ENCODE peak calls at places on chromosomes 16 and 17, in six cellular contexts. A is AG10803, T is thoracic aorta, X is omental fat pad, J is astrocyte of the cerebellum, Y is HFFc6. O is an unnamed sample.

GRCh38 chr16:89841275-89841674 is 13.0 kb downstream of the SPIRE2 start:
- DNase-seq in A (no peak), T (no peak), X (no peak), J (no peak), Y (no peak), O (no peak)

GRCh38 chr16:81127051-81127450 is 30.9 kb upstream of the GCSH start:
- DNase-seq in A (peak), T (no peak), X (no peak), J (peak), Y (peak), O (no peak)

GRCh38 chr17:1649116-1649843 is 386 bp downstream of the RILP start:
- DNase-seq in A (peak), T (peak), X (peak), J (peak), Y (peak), O (no peak)

GRCh38 chr16:30761427-30761927 is 385 bp downstream of the CFAP119 start:
- DNase-seq in A (no peak), T (no peak), X (no peak), J (no peak), Y (peak), O (no peak)

GRCh38 chr17:78351449-78352006 is 8.3 kb downstream of the SOCS3 start:
- DNase-seq in A (peak), T (peak), X (peak), J (no peak), Y (peak), O (no peak)

GRCh38 chr16:70735141-70735979 is 49.5 kb upstream of the MTSS2 start:
- DNase-seq in A (peak), T (no peak), X (no peak), J (no peak), Y (peak), O (peak)

GRCh38 chr17:7440823-7441174 is 1.5 kb downstream of the FGF11 start:
- DNase-seq in A (no peak), T (no peak), X (no peak), J (no peak), Y (no peak), O (no peak)

GRCh38 chr17:33220031-33220430 is 73.1 kb downstream of the ASIC2 start:
- DNase-seq in A (peak), T (no peak), X (no peak), J (no peak), Y (no peak), O (no peak)

GRCh38 chr17:78300962-78301820 is 58.7 kb downstream of the SOCS3 start:
- DNase-seq in A (no peak), T (no peak), X (no peak), J (no peak), Y (no peak), O (no peak)

GRCh38 chr17:14048169-14048568 is 21.1 kb upstream of the COX10 start:
- DNase-seq in A (no peak), T (no peak), X (no peak), J (no peak), Y (no peak), O (no peak)

GRCh38 chr16:24430937-24431760 is 108.2 kb upstream of the RBBP6 start:
- DNase-seq in A (no peak), T (no peak), X (no peak), J (no peak), Y (no peak), O (no peak)

GRCh38 chr16:83995756-83996155 is 27.7 kb downstream of the NECAB2 start:
- DNase-seq in A (no peak), T (no peak), X (no peak), J (peak), Y (no peak), O (no peak)

GRCh38 chr16:30515275-30515674 is 11.1 kb downstream of the ZNF768 start:
- DNase-seq in A (no peak), T (no peak), X (no peak), J (no peak), Y (no peak), O (no peak)

GRCh38 chr17:51351890-51352289 is 91.5 kb downstream of the UTP18 start:
- DNase-seq in A (peak), T (no peak), X (no peak), J (peak), Y (no peak), O (no peak)

GRCh38 chr17:43021739-43022512 is at the start of gene VAT1:
- DNase-seq in A (peak), T (no peak), X (peak), J (no peak), Y (peak), O (no peak)

GRCh38 chr16:380837-381787 is 666 bp downstream of the PGAP6 start:
- DNase-seq in A (no peak), T (no peak), X (no peak), J (no peak), Y (no peak), O (no peak)

GRCh38 chr16:60031751-60032150 is 1297.6 kb upstream of the GOT2 start:
- DNase-seq in A (peak), T (no peak), X (no peak), J (no peak), Y (peak), O (no peak)

GRCh38 chr17:42474270-42474669 is 15.6 kb downstream of the ATP6V0A1 start:
- DNase-seq in A (no peak), T (no peak), X (no peak), J (no peak), Y (no peak), O (no peak)

GRCh38 chr16:28210979-28211505 is 723 bp downstream of the XPO6 start:
- DNase-seq in A (peak), T (peak), X (peak), J (no peak), Y (peak), O (no peak)

GRCh38 chr16:88591577-88592021 is 21.4 kb downstream of the ZC3H18 start:
- DNase-seq in A (peak), T (no peak), X (no peak), J (no peak), Y (no peak), O (no peak)

GRCh38 chr16:47141773-47142468 is 1.8 kb downstream of the NETO2 start:
- DNase-seq in A (peak), T (peak), X (peak), J (peak), Y (peak), O (peak)

GRCh38 chr16:58267524-58268243 is 27.1 kb downstream of the PRSS54 start:
- DNase-seq in A (no peak), T (no peak), X (no peak), J (no peak), Y (no peak), O (no peak)

GRCh38 chr16:81165411-81166097 is 69.4 kb upstream of the GCSH start:
- DNase-seq in A (no peak), T (no peak), X (no peak), J (no peak), Y (no peak), O (no peak)

GRCh38 chr16:1920727-1921155 is 2.5 kb upstream of the HS3ST6 start:
- DNase-seq in A (no peak), T (no peak), X (no peak), J (no peak), Y (no peak), O (no peak)

GRCh38 chr16:75588716-75589115 is 22.5 kb downstream of the GABARAPL2 start:
- DNase-seq in A (no peak), T (no peak), X (no peak), J (no peak), Y (no peak), O (no peak)

GRCh38 chr16:66270333-66270927 is 96.1 kb upstream of the CDH5 start:
- DNase-seq in A (peak), T (no peak), X (peak), J (no peak), Y (peak), O (no peak)

GRCh38 chr16:78762222-78762621 is 662.8 kb downstream of the WWOX start:
- DNase-seq in A (no peak), T (no peak), X (no peak), J (no peak), Y (no peak), O (no peak)

GRCh38 chr16:83651871-83652270 is 155.9 kb upstream of the HSBP1 start:
- DNase-seq in A (no peak), T (no peak), X (no peak), J (no peak), Y (no peak), O (no peak)

GRCh38 chr16:57029161-57030160 is 40.1 kb downstream of the NLRC5 start:
- DNase-seq in A (peak), T (no peak), X (no peak), J (peak), Y (peak), O (no peak)

GRCh38 chr17:55187371-55187770 is 77.4 kb upstream of the HLF start:
- DNase-seq in A (no peak), T (no peak), X (no peak), J (no peak), Y (no peak), O (no peak)

GRCh38 chr16:64206877-64207276 is 915.0 kb downstream of the CDH11 start:
- DNase-seq in A (no peak), T (no peak), X (no peak), J (no peak), Y (no peak), O (no peak)

GRCh38 chr16:64137976-64138375 is 983.9 kb downstream of the CDH11 start:
- DNase-seq in A (no peak), T (no peak), X (no peak), J (no peak), Y (no peak), O (no peak)

GRCh38 chr17:19657182-19657581 is 8.6 kb downstream of the ALDH3A2 start:
- DNase-seq in A (no peak), T (no peak), X (no peak), J (no peak), Y (no peak), O (no peak)

GRCh38 chr16:64865037-64865696 is 256.7 kb downstream of the CDH11 start:
- DNase-seq in A (no peak), T (no peak), X (no peak), J (no peak), Y (no peak), O (no peak)

GRCh38 chr17:78659546-78659945 is 82.3 kb upstream of the DNAH17 start:
- DNase-seq in A (no peak), T (no peak), X (no peak), J (no peak), Y (no peak), O (no peak)

GRCh38 chr17:16212793-16213192 is 2.5 kb downstream of the NCOR1 start:
- DNase-seq in A (no peak), T (no peak), X (no peak), J (no peak), Y (no peak), O (no peak)

GRCh38 chr17:50596191-50597037 is 35.9 kb downstream of the CACNA1G start:
- DNase-seq in A (no peak), T (no peak), X (no peak), J (no peak), Y (no peak), O (no peak)

DNA sequence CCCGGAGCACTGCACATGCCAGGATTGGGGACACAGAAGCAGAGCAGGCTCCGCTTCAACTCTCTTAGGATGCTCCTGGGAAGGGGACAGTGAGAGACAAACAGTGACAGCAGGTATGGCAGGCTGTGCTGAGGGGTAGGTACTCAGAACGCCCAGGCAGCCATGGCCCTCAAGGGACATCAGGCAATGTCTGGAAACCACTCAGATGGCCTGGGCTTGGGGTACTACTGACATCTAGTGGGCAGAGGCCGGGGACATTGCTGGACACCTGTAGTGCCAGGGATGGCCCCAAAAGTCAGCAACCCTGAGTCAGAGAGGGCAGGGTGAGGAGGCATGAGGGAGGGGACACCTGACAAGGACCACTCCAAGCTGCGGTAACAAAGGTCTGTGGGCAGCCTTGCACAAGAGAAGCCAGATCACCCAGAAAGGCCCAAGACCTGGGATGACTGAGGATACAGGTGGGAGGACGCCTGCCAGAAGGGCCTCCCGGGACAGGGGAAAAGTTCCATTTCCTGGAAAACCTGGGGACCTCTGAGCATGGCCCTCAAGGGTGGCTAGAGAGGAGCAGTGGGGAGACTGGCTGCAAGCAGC is 21.2 kb downstream of the PEMT start:
- DNase-seq in A (no peak), T (no peak), X (no peak), J (peak), Y (no peak), O (no peak)
- TF ChIP-seq CTCF in A (peak), T (peak), X (no peak), J (peak), Y (peak), O (peak)

GRCh38 chr17:47279062-47279801 is 25.6 kb downstream of the ITGB3 start:
- DNase-seq in A (peak), T (peak), X (no peak), J (peak), Y (peak), O (peak)
- TF ChIP-seq CTCF in A (peak), T (no peak), X (no peak), J (peak), Y (peak), O (no peak)

DNA sequence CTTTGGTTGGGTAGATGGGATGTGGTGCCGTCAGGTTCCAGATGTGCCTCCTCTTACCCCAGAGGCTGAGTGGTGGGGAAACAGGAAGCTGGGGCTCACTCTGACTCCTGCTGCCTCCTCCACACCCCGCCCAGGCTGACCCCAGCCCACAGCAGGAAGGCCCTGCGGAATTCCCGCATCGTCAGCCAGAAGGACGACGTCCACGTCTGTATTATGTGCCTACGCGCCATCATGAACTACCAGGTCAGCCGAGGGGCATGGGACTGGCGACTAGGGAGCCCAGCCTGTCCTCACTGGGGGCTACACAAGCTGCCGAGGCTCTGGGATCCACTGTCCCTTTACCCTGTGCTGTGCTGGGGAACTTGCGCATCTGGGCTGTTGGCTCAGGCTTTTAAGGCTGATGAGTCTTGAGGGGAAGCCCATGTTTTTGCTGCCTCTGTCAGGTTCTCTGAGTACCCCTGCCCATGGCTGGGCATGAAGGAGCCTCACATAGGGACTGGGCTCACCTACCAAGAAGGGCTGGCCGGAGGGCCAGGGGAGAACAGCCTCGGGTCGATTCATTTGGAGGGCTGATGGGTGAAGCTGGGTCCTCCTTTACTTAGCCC is 14.4 kb downstream of the FMNL1 start:
- DNase-seq in A (no peak), T (no peak), X (no peak), J (no peak), Y (no peak), O (no peak)
- TF ChIP-seq CTCF in A (no peak), T (peak), X (no peak), J (no peak), Y (peak), O (no peak)

DNA sequence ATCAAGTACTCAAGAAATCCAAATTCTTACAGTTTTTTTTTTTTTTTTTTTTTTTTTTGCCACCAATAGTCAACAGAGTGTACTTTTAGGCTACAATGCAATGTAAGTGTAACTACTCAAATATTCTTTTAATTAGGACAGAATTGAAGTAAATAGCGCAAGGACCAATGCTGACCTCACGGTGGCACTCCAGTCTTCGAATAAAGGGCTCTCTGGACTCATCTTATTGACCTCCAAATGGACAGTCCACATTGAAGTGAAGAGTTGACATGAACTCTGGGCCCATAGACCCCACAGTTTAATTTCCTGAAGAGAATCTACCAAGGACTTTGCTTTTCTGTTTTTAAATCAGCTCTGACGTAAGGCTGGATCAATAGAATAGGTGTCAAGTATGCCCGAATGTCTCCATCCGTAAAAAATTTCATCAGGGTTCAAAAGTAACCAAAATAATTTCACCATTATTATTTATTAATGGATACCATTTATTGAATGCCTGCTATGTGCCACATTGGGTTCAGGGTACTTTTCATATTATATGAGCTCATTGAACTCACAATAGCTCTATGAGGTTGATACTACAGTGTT is 7.3 kb upstream of the DDX52 start:
- DNase-seq in A (peak), T (no peak), X (no peak), J (no peak), Y (peak), O (no peak)
- TF ChIP-seq CTCF in A (peak), T (no peak), X (no peak), J (peak), Y (peak), O (peak)

GRCh38 chr16:87056083-87056482 is 261.1 kb downstream of the C16orf95 start:
- DNase-seq in A (peak), T (no peak), X (no peak), J (no peak), Y (peak), O (no peak)
- TF ChIP-seq CTCF in A (peak), T (no peak), X (no peak), J (peak), Y (peak), O (peak)

GRCh38 chr17:28327031-28327607 is 8.1 kb downstream of the TMEM97 start:
- DNase-seq in A (no peak), T (no peak), X (no peak), J (no peak), Y (no peak), O (no peak)

GRCh38 chr17:28324272-28324745 is 5.3 kb downstream of the TMEM97 start:
- DNase-seq in A (no peak), T (no peak), X (no peak), J (no peak), Y (no peak), O (no peak)

GRCh38 chr17:28324776-28325175 is 5.8 kb downstream of the TMEM97 start:
- DNase-seq in A (no peak), T (no peak), X (no peak), J (no peak), Y (no peak), O (no peak)

GRCh38 chr17:28326114-28326513 is 7.1 kb downstream of the TMEM97 start:
- DNase-seq in A (no peak), T (no peak), X (no peak), J (no peak), Y (no peak), O (no peak)

DNA sequence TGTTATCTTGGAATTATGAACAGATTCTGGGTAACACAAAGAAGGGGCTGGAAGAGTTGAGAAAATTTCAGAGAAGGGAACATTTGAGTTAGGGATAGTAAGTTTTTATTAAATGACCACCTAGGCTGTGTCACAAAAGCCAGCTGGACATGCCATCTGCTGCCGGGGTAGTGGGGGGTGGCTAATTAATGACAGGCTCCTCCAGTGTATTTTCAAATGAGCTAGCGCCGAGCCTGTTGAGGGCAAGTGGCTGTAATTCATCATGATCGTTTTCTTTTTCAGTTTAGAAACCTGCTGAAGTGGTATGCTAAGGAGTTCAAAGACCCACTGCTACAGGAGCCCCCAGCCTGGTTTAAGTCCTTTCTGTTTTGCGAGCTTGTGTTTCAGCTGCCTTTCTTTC is 6.2 kb downstream of the TMEM97 start:
- DNase-seq in A (no peak), T (no peak), X (no peak), J (no peak), Y (no peak), O (no peak)
- TF ChIP-seq CTCF in A (no peak), T (no peak), X (no peak), J (no peak), Y (no peak), O (no peak)

DNA sequence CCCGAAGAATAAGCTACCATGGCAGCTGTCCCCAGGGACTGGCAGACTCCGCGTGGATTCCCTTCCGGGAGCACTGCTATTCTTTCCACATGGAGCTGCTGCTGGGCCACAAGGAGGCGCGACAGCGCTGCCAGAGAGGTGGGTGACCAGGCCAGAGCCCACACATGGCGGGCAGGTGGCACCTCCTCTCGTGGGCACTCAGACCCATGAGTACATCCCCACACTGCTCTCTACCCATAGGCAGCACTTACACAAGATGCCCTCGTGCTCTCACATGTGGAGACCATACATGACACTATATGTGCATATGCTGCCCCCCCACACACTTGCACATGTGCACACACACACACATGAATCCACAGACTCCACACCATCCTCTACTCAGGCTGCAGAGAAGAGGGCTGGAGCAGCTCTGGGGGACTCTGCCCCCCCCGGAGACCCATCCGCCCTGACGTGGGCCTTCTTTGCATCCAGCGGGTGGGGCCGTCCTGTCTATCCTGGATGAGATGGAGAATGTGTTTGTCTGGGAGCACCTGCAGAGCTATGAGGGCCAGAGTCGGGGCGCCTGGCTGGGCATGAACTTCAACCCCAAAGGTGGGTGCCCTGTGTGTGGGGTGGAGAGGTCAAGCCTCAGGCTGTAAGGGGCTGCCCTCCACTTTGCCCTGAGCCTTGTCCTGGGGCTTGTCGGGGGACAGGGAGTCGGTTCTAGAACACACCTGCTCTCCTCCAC is 62.9 kb downstream of the MRC2 start:
- DNase-seq in A (no peak), T (no peak), X (no peak), J (no peak), Y (no peak), O (no peak)
- TF ChIP-seq CTCF in A (no peak), T (no peak), X (no peak), J (no peak), Y (peak), O (peak)

GRCh38 chr16:85557083-85557975 is 55.8 kb upstream of the GSE1 start:
- DNase-seq in A (no peak), T (no peak), X (no peak), J (no peak), Y (no peak), O (no peak)
- TF ChIP-seq CTCF in A (peak), T (peak), X (no peak), J (peak), Y (peak), O (no peak)

O was measured in HFF-Myc.